ENCODE peak calls at places on chromosomes 13 and 19, in nine cellular contexts. C is neural progenitor cell, F is PC-9, G is brain microvascular endothelial cell, Q is uterus, Y is AG10803, L is heart right ventricle, A is mesenchymal stem cell, S is tibial nerve. R is an unnamed sample.
A peak's percentile ranks its signal among the peaks of the same experiment; 100 is the strongest.

GRCh38 chr13:93270769-93271753 is 44.5 kb downstream of the GPC6 start:
- DNase-seq in C (no peak), F (no peak), G (no peak), Q (no peak), Y (no peak), L (no peak), A (peak; percentile 43), S (no peak), R (no peak)

GRCh38 chr13:20997301-20998061 is 63.9 kb downstream of the LATS2 start:
- DNase-seq in C (no peak), F (no peak), G (peak; percentile 83), Q (no peak), Y (peak; percentile 99), L (peak; percentile 36), A (peak; percentile 91), S (no peak), R (peak; percentile 63)

GRCh38 chr13:99281811-99282263 is 23.7 kb upstream of the GPR18 start:
- DNase-seq in C (no peak), F (no peak), G (no peak), Q (no peak), Y (peak; percentile 71), L (peak; percentile 35), A (no peak), S (peak; percentile 70), R (peak; percentile 71)

GRCh38 chr19:55432355-55432959 is 10.6 kb downstream of the SHISA7 start:
- DNase-seq in C (no peak), F (no peak), G (no peak), Q (no peak), Y (no peak), L (no peak), A (no peak), S (no peak), R (no peak)

GRCh38 chr19:1655131-1655981 is 2.9 kb upstream of the TCF3 start:
- DNase-seq in C (no peak), F (peak; percentile 88), G (no peak), Q (no peak), Y (no peak), L (no peak), A (no peak), S (no peak), R (no peak)

GRCh38 chr19:4744451-4745170 is 21.0 kb upstream of the DPP9 start:
- DNase-seq in C (no peak), F (no peak), G (peak; percentile 90), Q (peak; percentile 87), Y (peak; percentile 89), L (peak; percentile 48), A (peak; percentile 76), S (no peak), R (no peak)

GRCh38 chr19:1026189-1027019 is at the start of gene CNN2:
- DNase-seq in C (peak; percentile 94), F (peak; percentile 75), G (peak; percentile 69), Q (peak; percentile 80), Y (peak; percentile 78), L (peak; percentile 78), A (peak; percentile 81), S (peak; percentile 61), R (peak; percentile 72)

GRCh38 chr19:46616631-46617322 is 8.1 kb downstream of the PTGIR start:
- DNase-seq in C (peak; percentile 83), F (peak; percentile 66), G (no peak), Q (no peak), Y (peak; percentile 73), L (no peak), A (peak; percentile 73), S (no peak), R (no peak)

GRCh38 chr13:44726214-44726613 is 150.1 kb upstream of the TSC22D1 start:
- DNase-seq in C (no peak), F (no peak), G (no peak), Q (no peak), Y (peak; percentile 100), L (no peak), A (peak; percentile 69), S (no peak), R (no peak)

GRCh38 chr13:101325423-101325822 is 90.9 kb downstream of the NALCN start:
- DNase-seq in C (peak; percentile 87), F (no peak), G (no peak), Q (no peak), Y (no peak), L (no peak), A (no peak), S (no peak), R (no peak)

GRCh38 chr13:91195789-91196188 is 151.7 kb upstream of the MIR17HG start:
- DNase-seq in C (no peak), F (no peak), G (no peak), Q (no peak), Y (no peak), L (no peak), A (no peak), S (no peak), R (no peak)
- H3K4me3 ChIP-seq in C (no peak overlapping the region), F (no peak overlapping the region), G (no peak overlapping the region), Q (no peak overlapping the region), Y (no peak overlapping the region), L (no peak overlapping the region), A (no peak overlapping the region), S (no peak overlapping the region), R (no peak overlapping the region)

GRCh38 chr19:50497030-50497420 is 14.0 kb downstream of the JOSD2 start:
- DNase-seq in C (no peak), F (no peak), G (no peak), Q (no peak), Y (no peak), L (no peak), A (no peak), S (no peak), R (no peak)

GRCh38 chr19:50498219-50499056 is 12.6 kb downstream of the JOSD2 start:
- DNase-seq in C (no peak), F (no peak), G (no peak), Q (no peak), Y (no peak), L (no peak), A (no peak), S (no peak), R (no peak)

GRCh38 chr19:50494186-50495019 is 16.6 kb downstream of the JOSD2 start:
- DNase-seq in C (no peak), F (no peak), G (no peak), Q (no peak), Y (no peak), L (no peak), A (no peak), S (no peak), R (no peak)

GRCh38 chr19:50495020-50495531 is 15.9 kb downstream of the JOSD2 start:
- DNase-seq in C (no peak), F (no peak), G (no peak), Q (no peak), Y (no peak), L (no peak), A (no peak), S (no peak), R (no peak)

DNA sequence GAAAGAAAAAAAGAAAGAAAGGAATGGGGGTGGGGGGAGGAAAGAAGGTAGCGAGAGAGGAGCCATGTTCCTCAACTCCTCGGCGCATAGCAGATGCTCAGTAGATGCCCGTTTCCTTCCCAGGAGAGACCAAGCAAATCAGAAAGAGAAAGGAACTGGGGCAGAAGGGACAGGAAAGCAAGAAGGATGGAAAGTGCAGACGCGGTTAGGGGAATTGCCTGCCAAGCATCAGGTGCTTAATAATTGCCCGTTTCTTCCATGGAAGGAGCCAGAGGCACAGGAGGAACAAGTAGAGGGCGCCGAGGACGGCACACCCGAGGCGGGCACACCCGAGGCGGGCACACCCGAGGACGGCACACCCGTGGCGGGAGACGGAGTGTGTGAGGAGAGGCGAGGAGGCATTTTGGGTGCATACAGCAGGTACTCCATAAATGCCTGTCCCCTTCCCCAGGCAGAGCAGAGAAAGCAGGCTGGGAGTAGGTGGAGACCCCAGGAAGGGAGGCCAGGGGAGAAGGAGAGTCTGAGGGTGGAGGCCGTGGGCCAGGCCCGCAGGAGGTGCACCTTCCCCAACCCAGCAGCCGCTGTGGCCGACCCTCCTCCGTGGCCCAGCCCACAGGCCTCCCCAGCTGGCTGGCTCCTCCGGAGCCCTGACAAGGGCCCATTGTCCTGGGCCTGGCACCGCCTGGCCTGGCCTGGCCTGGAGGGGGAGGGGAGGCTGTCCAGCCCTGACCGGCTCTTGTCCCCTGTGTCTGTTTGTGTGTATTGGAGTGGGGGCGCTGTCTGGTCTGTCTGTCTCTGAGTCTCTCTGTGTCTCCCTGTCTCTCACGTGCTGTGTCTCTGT is 14.6 kb downstream of the JOSD2 start:
- DNase-seq in C (peak; percentile 81), F (no peak), G (no peak), Q (no peak), Y (no peak), L (peak; percentile 70), A (no peak), S (no peak), R (no peak)
- H3K4me3 ChIP-seq in C (no peak overlapping the region), F (no peak overlapping the region), G (no peak overlapping the region), Q (no peak overlapping the region), Y (no peak overlapping the region), L (no peak overlapping the region), A (no peak overlapping the region), S (no peak overlapping the region), R (no peak overlapping the region)

DNA sequence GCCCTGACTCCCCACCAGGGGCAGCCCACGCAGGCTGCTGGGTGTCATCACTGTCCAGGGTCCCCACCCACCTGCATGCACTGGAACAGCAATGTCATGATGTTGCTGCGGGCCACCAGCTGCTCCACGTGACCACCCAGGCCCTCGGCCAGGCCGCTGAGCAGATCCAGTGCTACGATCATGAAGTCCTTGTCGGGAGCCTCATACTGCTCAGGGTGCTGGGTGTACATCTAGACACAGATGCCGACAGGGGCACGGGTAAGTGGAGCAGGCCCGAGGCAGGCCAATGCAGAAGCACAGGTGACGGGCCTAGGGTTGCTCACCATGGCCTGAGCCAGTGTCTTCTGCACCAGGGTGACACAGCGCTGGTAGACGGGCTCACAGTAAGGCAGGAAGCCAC is 8.7 kb upstream of the FBXW9 start:
- DNase-seq in C (no peak), F (no peak), G (no peak), Q (no peak), Y (no peak), L (no peak), A (no peak), S (no peak), R (no peak)
- H3K4me3 ChIP-seq in C (no peak overlapping the region), F (no peak overlapping the region), G (no peak overlapping the region), Q (no peak overlapping the region), Y (no peak overlapping the region), L (no peak overlapping the region), A (no peak overlapping the region), S (no peak overlapping the region), R (no peak overlapping the region)

GRCh38 chr13:33206425-33206824 is 79.1 kb downstream of the STARD13 start:
- DNase-seq in C (no peak), F (no peak), G (no peak), Q (no peak), Y (peak; percentile 80), L (no peak), A (peak; percentile 18), S (no peak), R (no peak)

GRCh38 chr13:33206945-33207615 is 78.5 kb downstream of the STARD13 start:
- DNase-seq in C (no peak), F (no peak), G (no peak), Q (no peak), Y (no peak), L (no peak), A (no peak), S (no peak), R (peak; percentile 43)

GRCh38 chr13:33205804-33206221 is 79.7 kb downstream of the STARD13 start:
- DNase-seq in C (peak; percentile 42), F (no peak), G (peak; percentile 83), Q (no peak), Y (peak; percentile 46), L (peak; percentile 39), A (peak; percentile 70), S (no peak), R (no peak)

GRCh38 chr13:33204130-33204927 is 81.2 kb downstream of the STARD13 start:
- DNase-seq in C (no peak), F (no peak), G (peak; percentile 83), Q (peak; percentile 90), Y (peak; percentile 98), L (peak; percentile 87), A (peak; percentile 89), S (peak; percentile 53), R (peak; percentile 28)

GRCh38 chr13:33205224-33205623 is 80.3 kb downstream of the STARD13 start:
- DNase-seq in C (no peak), F (no peak), G (no peak), Q (no peak), Y (no peak), L (no peak), A (no peak), S (no peak), R (no peak)
- H3K4me3 ChIP-seq in C (no peak overlapping the region), F (no peak overlapping the region), G (peak overlapping the region; percentile 42), Q (peak overlapping the region; percentile 31), Y (no peak overlapping the region), L (peak overlapping the region; percentile 51), A (no peak overlapping the region), S (peak overlapping the region; percentile 21), R (no peak overlapping the region)